ENCODE peak calls at places on chromosome 14, in six cellular contexts. W, K, Y, R, L and I are unnamed samples.

GRCh38 chr14:89813485-89814080 is 140.9 kb downstream of the EFCAB11 start:
- DNase-seq in R (no peak), W (no peak), L (no peak), K (peak), Y (peak), I (no peak)

GRCh38 chr14:27391331-27391730 is 793.5 kb upstream of the NOVA1 start:
- DNase-seq in R (no peak), W (no peak), K (no peak), L (no peak), Y (no peak), I (no peak)

GRCh38 chr14:69204753-69205152 is 13.5 kb downstream of the EXD2 start:
- DNase-seq in W (no peak), R (no peak), K (no peak), L (peak), Y (no peak), I (no peak)

GRCh38 chr14:104746071-104746545 is 6.8 kb upstream of the SIVA1 start:
- DNase-seq in Y (no peak), W (no peak), R (no peak), K (no peak), L (no peak), I (no peak)

GRCh38 chr14:79118291-79118690 is 948.1 kb downstream of the NRXN3 start:
- DNase-seq in Y (peak), K (peak), L (no peak), R (no peak), W (no peak), I (no peak)

GRCh38 chr14:69917287-69917686 is 38.1 kb downstream of the SMOC1 start:
- DNase-seq in K (no peak), W (no peak), R (no peak), Y (no peak), L (no peak), I (no peak)

GRCh38 chr14:78974691-78975090 is 804.5 kb downstream of the NRXN3 start:
- DNase-seq in L (peak), R (no peak), K (no peak), W (no peak), Y (no peak), I (no peak)

GRCh38 chr14:96102071-96102856 is 63.1 kb downstream of the C14orf132 start:
- DNase-seq in K (no peak), L (no peak), R (no peak), W (no peak), Y (no peak), I (no peak)

GRCh38 chr14:93047661-93048060 is 68.1 kb downstream of the ITPK1 start:
- DNase-seq in W (no peak), K (no peak), L (no peak), R (no peak), Y (no peak), I (no peak)

GRCh38 chr14:104676694-104677505 is 12.5 kb upstream of the INF2 start:
- DNase-seq in Y (peak), W (no peak), L (no peak), K (peak), R (peak), I (peak)

GRCh38 chr14:61495809-61496208 is 174.4 kb downstream of the PRKCH start:
- DNase-seq in L (no peak), R (no peak), W (no peak), K (no peak), Y (no peak), I (no peak)

GRCh38 chr14:64656986-64657385 is 47.2 kb upstream of the PLEKHG3 start:
- DNase-seq in K (no peak), R (no peak), W (no peak), L (peak), Y (no peak), I (no peak)

GRCh38 chr14:55386037-55386798 is 25.4 kb downstream of the ATG14 start:
- DNase-seq in K (no peak), R (no peak), Y (no peak), W (no peak), L (no peak), I (no peak)

GRCh38 chr14:88209273-88209672 is 113.8 kb downstream of the KCNK10 start:
- DNase-seq in R (peak), K (no peak), W (no peak), Y (no peak), L (no peak), I (no peak)

GRCh38 chr14:94681300-94682060 is 69.3 kb downstream of the SERPINA3 start:
- DNase-seq in W (no peak), K (peak), R (no peak), Y (peak), L (peak), I (no peak)

GRCh38 chr14:20812576-20812975 is 9.9 kb upstream of the RNASE1 start:
- DNase-seq in K (no peak), Y (no peak), R (no peak), L (no peak), W (no peak), I (no peak)

GRCh38 chr14:74825008-74825407 is 50.9 kb downstream of the PROX2 start:
- DNase-seq in K (peak), R (no peak), W (no peak), Y (no peak), L (peak), I (no peak)

GRCh38 chr14:31961881-31962280 is 115.2 kb upstream of the ARHGAP5 start:
- DNase-seq in L (no peak), K (no peak), R (no peak), W (no peak), Y (no peak), I (no peak)

GRCh38 chr14:68967459-68967940 is 11.6 kb downstream of the ACTN1 start:
- DNase-seq in L (no peak), R (no peak), Y (no peak), K (no peak), W (no peak), I (no peak)

GRCh38 chr14:104390941-104391901 is 188.3 kb upstream of the C14orf180 start:
- DNase-seq in K (no peak), Y (no peak), L (no peak), R (no peak), W (no peak), I (no peak)

GRCh38 chr14:31970744-31971143 is 106.4 kb upstream of the ARHGAP5 start:
- DNase-seq in R (no peak), Y (no peak), W (no peak), K (no peak), L (no peak), I (no peak)

GRCh38 chr14:50792634-50793068 is 38.3 kb downstream of the NIN start:
- DNase-seq in K (no peak), L (no peak), R (no peak), W (no peak), Y (no peak), I (no peak)

GRCh38 chr14:49950275-49951250 is 57.7 kb downstream of the ARF6 start:
- DNase-seq in Y (no peak), L (peak), K (no peak), R (no peak), W (peak), I (no peak)

GRCh38 chr14:67487937-67488893 is at the start of gene TMEM229B:
- DNase-seq in W (peak), L (no peak), Y (no peak), K (peak), R (peak), I (peak)

GRCh38 chr14:85934123-85934885 is 404.4 kb downstream of the FLRT2 start:
- DNase-seq in K (peak), Y (peak), R (peak), L (no peak), W (no peak), I (peak)

GRCh38 chr14:69287096-69287991 is 27.4 kb downstream of the GALNT16 start:
- DNase-seq in R (no peak), K (no peak), Y (peak), L (no peak), W (no peak), I (no peak)

GRCh38 chr14:78399316-78399889 is 229.2 kb downstream of the NRXN3 start:
- DNase-seq in Y (peak), K (peak), W (no peak), R (no peak), L (no peak), I (no peak)

GRCh38 chr14:23327947-23328744 is 6.9 kb downstream of the PABPN1 start:
- DNase-seq in Y (peak), W (peak), L (peak), R (peak), K (peak), I (peak)

GRCh38 chr14:19800282-19801117 is 3.1 kb upstream of the OR4N2 start:
- DNase-seq in Y (no peak), L (no peak), R (no peak), W (no peak), K (no peak), I (no peak)

GRCh38 chr14:33335366-33335765 is 396.7 kb downstream of the NPAS3 start:
- DNase-seq in K (no peak), W (no peak), L (no peak), Y (no peak), R (no peak), I (no peak)

GRCh38 chr14:96126339-96126770 is 78.3 kb upstream of the BDKRB2 start:
- DNase-seq in W (no peak), R (no peak), L (no peak), K (no peak), Y (no peak), I (peak)

GRCh38 chr14:104650057-104650980 is 39.1 kb upstream of the INF2 start:
- DNase-seq in Y (peak), R (peak), L (no peak), K (peak), W (peak), I (peak)

GRCh38 chr14:37900582-37900981 is 305.2 kb downstream of the TTC6 start:
- DNase-seq in L (no peak), Y (no peak), R (no peak), W (no peak), K (no peak), I (no peak)
- TF ChIP-seq CTCF in L (no peak), Y (no peak), R (no peak), W (no peak), K (no peak), I (no peak)

GRCh38 chr14:56555921-56556570 is 23.6 kb upstream of the TMEM260 start:
- DNase-seq in W (no peak), L (peak), K (peak), Y (peak), R (peak), I (peak)
- TF ChIP-seq CTCF in W (no peak), L (peak), K (peak), Y (peak), R (peak), I (peak)

GRCh38 chr14:73774671-73775070 is 60.5 kb upstream of the PNMA1 start:
- DNase-seq in R (no peak), Y (no peak), L (no peak), K (no peak), W (no peak), I (no peak)
- TF ChIP-seq CTCF in R (no peak), Y (no peak), L (no peak), K (no peak), W (no peak), I (no peak)

GRCh38 chr14:58638231-58639205 is 756 bp downstream of the DACT1 start:
- DNase-seq in L (peak), R (peak), Y (peak), W (no peak), K (peak), I (peak)
- TF ChIP-seq CTCF in L (peak), R (no peak), Y (no peak), W (no peak), K (no peak), I (no peak)

GRCh38 chr14:29925106-29925722 is 2.4 kb downstream of the PRKD1 start:
- DNase-seq in K (no peak), L (no peak), R (no peak), Y (peak), W (no peak), I (no peak)

GRCh38 chr14:29927596-29928341 is at the start of gene PRKD1:
- DNase-seq in K (no peak), L (peak), R (peak), Y (peak), W (peak), I (peak)

GRCh38 chr14:29925736-29926135 is 1.9 kb downstream of the PRKD1 start:
- DNase-seq in K (no peak), L (no peak), Y (no peak), R (no peak), W (no peak), I (no peak)

GRCh38 chr14:29926701-29927595 is 699 bp downstream of the PRKD1 start:
- DNase-seq in K (no peak), W (peak), R (peak), L (peak), Y (peak), I (peak)

DNA sequence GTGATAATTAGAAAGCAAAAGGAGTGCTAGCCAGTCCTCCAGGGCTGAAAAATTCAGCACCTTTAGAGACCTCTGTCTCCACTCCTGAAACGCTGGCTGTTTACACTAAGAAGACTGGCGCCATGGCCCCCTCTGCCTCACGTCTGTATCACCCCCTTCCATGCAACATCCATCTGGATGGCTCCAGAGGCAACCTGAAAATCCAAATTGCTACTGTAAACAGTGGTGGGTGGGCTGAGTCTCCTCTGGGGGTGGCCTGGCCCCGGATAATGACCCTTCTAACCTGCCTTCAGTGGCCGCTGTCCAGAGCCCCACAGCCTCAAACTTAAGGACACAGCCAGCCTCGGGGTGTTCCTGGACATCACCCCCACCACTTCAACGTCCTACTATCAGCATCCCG is 1.4 kb downstream of the PRKD1 start:
- DNase-seq in K (no peak), L (no peak), Y (peak), W (no peak), R (no peak), I (no peak)
- TF ChIP-seq CTCF in K (no peak), L (no peak), Y (no peak), W (no peak), R (no peak), I (no peak)

GRCh38 chr14:100279563-100279962 is 26.7 kb downstream of the SLC25A29 start:
- DNase-seq in L (no peak), Y (no peak), R (no peak), W (no peak), K (no peak), I (no peak)

GRCh38 chr14:100282083-100282350 is 24.2 kb downstream of the SLC25A29 start:
- DNase-seq in R (no peak), K (no peak), L (no peak), Y (no peak), W (no peak), I (no peak)

GRCh38 chr14:100279133-100279532 is 27.1 kb downstream of the SLC25A29 start:
- DNase-seq in K (no peak), L (no peak), Y (no peak), W (no peak), R (no peak), I (no peak)

GRCh38 chr14:100281286-100282082 is 24.8 kb downstream of the SLC25A29 start:
- DNase-seq in Y (peak), L (peak), W (peak), K (no peak), R (no peak), I (no peak)

GRCh38 chr14:100278702-100279101 is 27.5 kb downstream of the SLC25A29 start:
- DNase-seq in K (peak), L (peak), R (peak), W (peak), Y (no peak), I (peak)
- TF ChIP-seq CTCF in K (no peak), L (peak), R (no peak), W (no peak), Y (no peak), I (no peak)

GRCh38 chr14:54225457-54225856 is 171.3 kb upstream of the CDKN3 start:
- DNase-seq in K (no peak), Y (no peak), W (no peak), L (no peak), R (no peak), I (no peak)
- TF ChIP-seq CTCF in K (no peak), Y (no peak), W (no peak), L (no peak), R (no peak), I (no peak)

DNA sequence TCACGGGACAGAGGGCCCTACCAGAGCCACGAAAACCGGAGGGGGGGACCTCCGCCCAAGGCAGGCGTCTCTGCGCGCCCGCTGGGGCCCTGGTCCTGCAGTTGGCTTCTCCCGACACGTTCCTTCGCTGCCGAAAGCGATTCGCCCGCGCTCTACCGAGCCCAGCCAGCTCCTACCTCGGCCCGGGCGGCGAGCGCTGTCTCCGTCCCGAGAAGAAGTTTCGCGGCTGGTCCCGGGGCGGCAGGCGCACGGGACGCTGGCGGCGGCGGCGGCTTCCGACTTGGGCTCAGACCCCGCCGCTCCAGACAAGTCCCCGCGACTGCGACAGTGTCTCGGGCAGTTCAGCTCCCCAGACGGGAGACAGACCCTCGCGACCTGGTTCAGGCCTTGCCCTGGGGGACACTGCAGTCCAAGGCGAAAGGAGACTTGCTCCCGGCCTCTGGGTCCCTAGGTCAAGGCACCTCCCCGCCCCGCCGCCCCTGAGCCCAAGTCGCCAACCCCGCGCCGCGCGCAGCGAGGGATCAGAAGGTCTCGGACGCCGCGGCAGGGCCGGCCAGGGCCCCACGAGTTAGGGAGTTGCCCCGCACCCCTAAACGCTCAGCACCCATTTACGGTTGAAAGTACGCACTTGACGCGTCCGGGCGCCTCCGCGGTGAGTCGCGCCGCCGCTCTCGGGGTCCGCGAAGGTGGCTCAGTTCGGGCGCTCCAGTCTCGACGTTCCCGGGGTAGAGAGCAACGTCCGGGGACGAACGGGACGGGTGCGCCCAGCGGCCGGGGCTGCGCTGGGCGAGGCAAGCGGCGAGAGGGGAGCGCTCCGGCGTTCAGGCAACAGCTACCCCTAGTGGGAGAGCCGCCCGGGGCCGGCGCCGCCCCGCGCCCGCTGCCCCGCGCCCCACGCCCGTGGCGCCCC is 1.4 kb upstream of the DIO3 start:
- DNase-seq in Y (peak), R (no peak), L (no peak), K (no peak), W (no peak), I (no peak)
- TF ChIP-seq CTCF in Y (no peak), R (no peak), L (no peak), K (no peak), W (no peak), I (no peak)

GRCh38 chr14:102862154-102862772 is 60.2 kb upstream of the AMN start:
- DNase-seq in Y (no peak), R (no peak), K (no peak), W (no peak), L (no peak), I (no peak)
- TF ChIP-seq CTCF in Y (no peak), R (no peak), K (no peak), W (no peak), L (no peak), I (no peak)